ENCODE peak calls at places on chromosome 18, in seven cellular contexts. K, Q, M, H, X, O and L are unnamed samples.

GRCh38 chr18:10927980-10928605 is 221.3 kb downstream of the PIEZO2 start:
- DNase-seq in K (no peak), Q (no peak), M (no peak), H (no peak), X (peak), O (no peak), L (no peak)

GRCh38 chr18:44182363-44182762 is 498.3 kb upstream of the SETBP1 start:
- DNase-seq in K (no peak), Q (no peak), M (no peak), H (no peak), X (no peak), O (no peak), L (no peak)

GRCh38 chr18:61322265-61322873 is 10.9 kb upstream of the CDH20 start:
- DNase-seq in K (peak), Q (no peak), M (peak), H (peak), X (peak), O (peak), L (peak)

GRCh38 chr18:74517236-74517630 is 17.1 kb upstream of the CNDP1 start:
- DNase-seq in K (no peak), Q (no peak), M (no peak), H (no peak), X (no peak), O (no peak), L (no peak)

GRCh38 chr18:22108674-22109073 is 60.7 kb upstream of the GATA6 start:
- DNase-seq in K (no peak), Q (no peak), M (peak), H (peak), X (no peak), O (no peak), L (no peak)

GRCh38 chr18:77711096-77711495 is 461.4 kb downstream of the GALR1 start:
- DNase-seq in K (no peak), Q (no peak), M (peak), H (no peak), X (no peak), O (no peak), L (no peak)

GRCh38 chr18:8800445-8800844 is 95.1 kb downstream of the MTCL1 start:
- DNase-seq in K (peak), Q (no peak), M (no peak), H (no peak), X (no peak), O (no peak), L (peak)

GRCh38 chr18:49886891-49887764 is 73.8 kb upstream of the ACAA2 start:
- DNase-seq in K (no peak), Q (no peak), M (no peak), H (no peak), X (no peak), O (no peak), L (no peak)

GRCh38 chr18:36828157-36828629 is 609 bp downstream of the TPGS2 start:
- DNase-seq in K (peak), Q (peak), M (no peak), H (no peak), X (no peak), O (peak), L (peak)

GRCh38 chr18:21663615-21664014 is 41.0 kb downstream of the ABHD3 start:
- DNase-seq in K (peak), Q (peak), M (no peak), H (no peak), X (no peak), O (no peak), L (no peak)

GRCh38 chr18:4851301-4851700 is 345.8 kb downstream of the AKAIN1 start:
- DNase-seq in K (no peak), Q (no peak), M (no peak), H (no peak), X (no peak), O (no peak), L (no peak)

GRCh38 chr18:8106603-8107002 is 502.6 kb upstream of the RAB12 start:
- DNase-seq in K (no peak), Q (no peak), M (no peak), H (no peak), X (no peak), O (no peak), L (no peak)

GRCh38 chr18:75178376-75178775 is 30.6 kb downstream of the PTGR3 start:
- DNase-seq in K (no peak), Q (no peak), M (no peak), H (no peak), X (no peak), O (no peak), L (no peak)